ENCODE peak calls at places on chromosomes 11 and 22, in four cellular contexts. N is HepG2, X is H1, F is K562. W is an unnamed sample.

GRCh38 chr22:24108073-24108472 is 73.2 kb upstream of the SUSD2 start:
- DNase-seq in X (no peak), N (no peak), F (no peak), W (no peak)

GRCh38 chr22:50304528-50305392 is 2.7 kb downstream of the PLXNB2 start:
- DNase-seq in N (no peak), F (peak), X (no peak), W (no peak)

GRCh38 chr11:8408151-8408930 is 144.7 kb upstream of the LMO1 start:
- DNase-seq in N (no peak), X (no peak), F (no peak), W (no peak)

GRCh38 chr11:83249972-83250593 is 36.1 kb downstream of the CCDC90B start:
- DNase-seq in N (peak), X (no peak), F (peak), W (no peak)

GRCh38 chr11:87425943-87426342 is 388.2 kb downstream of the TMEM135 start:
- DNase-seq in N (no peak), F (no peak), X (peak), W (no peak)

GRCh38 chr11:47917643-47918369 is 62.6 kb upstream of the PTPRJ start:
- DNase-seq in X (no peak), N (peak), F (peak), W (no peak)

GRCh38 chr11:134074766-134075165 is 5.9 kb downstream of the JAM3 start:
- DNase-seq in N (no peak), F (no peak), X (no peak), W (no peak)

GRCh38 chr11:61747389-61748285 is 4.8 kb upstream of the MYRF start:
- DNase-seq in F (peak), X (peak), N (peak), W (no peak)

GRCh38 chr11:90332415-90332814 is 109.6 kb upstream of the CHORDC1 start:
- DNase-seq in N (no peak), F (no peak), X (no peak), W (no peak)

GRCh38 chr11:57514538-57515331 is 767 bp downstream of the SLC43A1 start:
- DNase-seq in F (peak), X (no peak), N (peak), W (no peak)

DNA sequence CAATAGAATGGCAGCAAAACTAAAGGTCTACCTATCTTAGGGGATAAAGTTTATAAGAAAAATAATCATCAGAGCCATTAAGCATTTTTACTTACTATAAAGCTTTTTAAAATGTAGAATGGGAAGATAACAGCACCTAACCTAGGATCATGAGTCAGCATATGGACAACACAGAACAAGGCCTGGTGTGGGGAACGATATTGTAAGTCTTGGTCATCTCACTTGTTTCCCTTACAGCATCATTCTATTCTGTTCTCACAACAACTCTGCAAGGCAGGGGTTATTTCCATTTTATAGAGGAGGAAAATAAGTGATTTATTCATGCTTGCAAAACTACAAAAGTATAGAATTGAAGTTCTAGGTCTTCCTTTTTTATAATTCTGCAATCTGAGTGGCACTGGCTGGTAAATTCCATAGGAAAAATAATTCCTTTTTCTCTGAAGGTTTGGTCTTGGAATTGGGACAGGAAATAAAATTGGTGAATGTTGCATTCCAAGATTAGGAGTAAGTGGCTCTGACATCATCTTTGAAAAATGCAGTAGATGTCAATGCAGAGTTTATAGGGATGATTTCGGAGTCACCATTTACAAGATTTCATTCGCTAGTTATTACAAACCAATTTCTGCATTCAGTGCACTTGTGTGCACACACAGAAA is 423.0 kb downstream of the DYNC2H1 start:
- DNase-seq in X (no peak), N (no peak), F (no peak), W (no peak)
- TF ChIP-seq BRCA1 in X (no peak), N (no peak), F (no peak), W (no peak)

DNA sequence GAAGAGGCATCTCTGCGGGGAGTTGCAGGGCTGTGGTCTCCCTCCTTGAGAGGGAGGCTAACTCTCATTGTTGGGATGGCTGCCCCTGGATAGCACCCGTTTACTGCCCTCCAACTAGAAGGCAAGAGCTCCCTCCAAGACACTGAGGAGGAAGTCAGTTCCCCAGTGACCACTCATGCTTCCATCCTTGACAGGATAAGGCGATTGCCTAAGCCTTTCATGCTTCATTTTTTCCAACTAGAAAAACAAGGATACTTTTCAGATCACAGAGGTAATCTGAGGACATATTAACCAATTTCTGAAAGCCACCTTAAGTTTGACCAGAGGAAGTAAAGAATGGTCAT is 186.6 kb downstream of the MAML2 start:
- DNase-seq in N (no peak), F (no peak), X (no peak), W (no peak)
- TF ChIP-seq ZNF274 in N (no peak), F (no peak), X (no peak), W (no peak)

GRCh38 chr11:123585721-123586120 is 68.7 kb downstream of the SCN3B start:
- DNase-seq in X (no peak), F (no peak), N (no peak), W (no peak)

GRCh38 chr11:123584737-123585136 is 69.7 kb downstream of the SCN3B start:
- DNase-seq in X (no peak), N (no peak), F (no peak), W (no peak)

GRCh38 chr11:123586568-123586967 is 67.9 kb downstream of the SCN3B start:
- DNase-seq in X (no peak), N (no peak), F (no peak), W (no peak)

GRCh38 chr11:123584186-123584585 is 70.2 kb downstream of the SCN3B start:
- DNase-seq in F (no peak), X (no peak), N (no peak), W (no peak)

GRCh38 chr11:123585206-123585605 is 69.2 kb downstream of the SCN3B start:
- DNase-seq in N (no peak), X (no peak), F (no peak), W (no peak)
- TF ChIP-seq EZH2 in N (no peak), X (no peak), F (no peak), W (no peak)

DNA sequence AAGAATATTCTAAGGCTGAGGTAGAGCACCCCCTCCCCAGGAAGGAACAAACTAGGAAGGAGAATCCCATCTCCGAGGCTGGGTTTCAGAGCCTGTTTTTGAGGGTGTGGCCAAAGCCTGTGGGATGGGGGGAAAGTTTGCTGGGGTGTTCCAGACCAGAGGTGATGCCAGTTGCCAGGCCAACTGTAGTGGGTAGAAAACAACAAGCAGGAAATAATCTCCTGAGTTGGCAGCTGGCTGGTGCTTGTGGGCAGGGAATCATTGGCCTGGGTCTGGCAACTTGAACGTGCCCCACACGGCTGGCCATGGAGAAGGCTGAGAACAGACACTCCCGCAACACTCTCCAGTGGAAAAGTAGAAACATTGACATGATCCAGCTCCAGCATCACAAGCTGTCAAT is 385.6 kb downstream of the ETS1 start:
- DNase-seq in F (no peak), N (no peak), X (no peak), W (no peak)
- TF ChIP-seq BRCA1 in F (no peak), N (no peak), X (no peak), W (no peak)

DNA sequence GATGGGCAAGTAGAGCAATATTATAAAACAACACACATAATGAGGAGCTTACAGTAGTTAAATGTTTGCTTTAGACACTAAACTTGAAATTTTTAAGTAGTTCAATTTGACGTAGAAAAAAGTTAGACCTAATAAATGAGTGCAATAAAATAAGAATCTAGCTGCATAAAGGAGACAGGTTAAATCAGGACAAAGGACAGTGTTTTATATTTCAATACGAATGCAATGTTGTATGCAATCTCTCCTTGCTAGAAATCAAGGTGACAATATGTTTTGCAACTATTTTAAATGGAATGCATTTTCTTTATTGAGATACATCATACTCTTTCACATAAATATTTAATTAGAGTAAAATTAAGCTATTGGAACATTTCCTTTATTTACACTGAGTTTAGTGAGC is 267.9 kb downstream of the CASP12 start:
- DNase-seq in X (no peak), N (no peak), F (no peak), W (no peak)
- TF ChIP-seq ZNF274 in X (no peak), N (no peak), F (no peak), W (no peak)

GRCh38 chr11:64745523-64746328 is 1.8 kb upstream of the RASGRP2 start:
- DNase-seq in F (peak), X (no peak), N (no peak), W (no peak)
- TF ChIP-seq EZH2 in F (no peak), X (no peak), N (no peak), W (no peak)

GRCh38 chr22:43376765-43377485 is 33.8 kb upstream of the SCUBE1 start:
- DNase-seq in X (no peak), F (no peak), N (no peak), W (peak)

GRCh38 chr22:43378011-43378704 is 33.7 kb upstream of the MPPED1 start:
- DNase-seq in F (no peak), N (peak), X (no peak), W (peak)

GRCh38 chr22:43375951-43376455 is 32.8 kb upstream of the SCUBE1 start:
- DNase-seq in F (no peak), X (no peak), N (no peak), W (no peak)

GRCh38 chr22:43381693-43382092 is 30.1 kb upstream of the MPPED1 start:
- DNase-seq in F (no peak), X (no peak), N (no peak), W (no peak)

DNA sequence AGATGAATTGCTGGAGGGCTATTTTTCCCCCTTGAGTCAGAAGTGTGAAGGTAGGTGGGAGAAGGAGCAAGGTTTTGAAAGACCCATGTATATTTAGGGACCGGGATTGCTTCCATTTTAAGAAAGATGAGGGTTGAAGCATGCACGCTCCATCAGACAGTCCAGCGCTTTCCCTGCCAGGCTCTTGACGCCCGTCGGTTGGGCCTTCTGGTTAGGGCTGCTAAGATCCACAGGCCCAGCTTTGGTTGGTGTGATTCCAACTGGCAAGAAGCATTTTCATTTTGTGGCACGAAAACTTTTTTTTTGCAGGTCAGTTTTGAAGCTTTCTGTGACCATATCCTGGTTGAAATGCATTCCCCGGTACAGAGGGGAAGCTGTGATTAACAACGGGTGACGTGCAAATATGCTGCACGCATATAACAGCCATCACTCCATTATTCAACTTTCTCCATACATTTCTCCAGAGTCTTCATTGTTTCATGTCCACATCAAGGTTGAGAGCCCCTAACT is 34.3 kb upstream of the MPPED1 start:
- DNase-seq in N (no peak), X (no peak), F (no peak), W (no peak)
- TF ChIP-seq BRCA1 in N (no peak), X (no peak), F (no peak), W (no peak)

GRCh38 chr11:122706689-122707088 is 51.2 kb downstream of the UBASH3B start:
- DNase-seq in F (no peak), N (peak), X (no peak), W (no peak)
- TF ChIP-seq ZNF274 in F (no peak), N (no peak), X (no peak), W (no peak)

W was measured in GM12878.